ENCODE peak calls at places on chromosomes 12 and 14, in nine cellular contexts. A, Q, F, R, X, G, T, H and E are unnamed samples.

GRCh38 chr12:58496411-58496810 is 423.9 kb downstream of the LRIG3 start:
- DNase-seq in A (no peak), Q (no peak), F (no peak), R (no peak), X (no peak), G (no peak), T (no peak), H (no peak), E (no peak)

GRCh38 chr14:105092124-105092911 is 27.1 kb upstream of the GPR132 start:
- DNase-seq in A (no peak), Q (no peak), F (peak; percentile 19), R (no peak), X (no peak), G (no peak), T (no peak), H (no peak), E (no peak)

GRCh38 chr14:68312884-68313725 is 479.8 kb downstream of the ZFP36L1 start:
- DNase-seq in A (no peak), Q (no peak), F (no peak), R (no peak), X (no peak), G (no peak), T (no peak), H (no peak), E (no peak)

GRCh38 chr12:102955926-102956737 is 1.3 kb upstream of the ASCL1 start:
- DNase-seq in A (no peak), Q (no peak), F (no peak), R (no peak), X (peak; percentile 61), G (no peak), T (no peak), H (peak; percentile 41), E (peak; percentile 33)

GRCh38 chr12:51827925-51828818 is 20.3 kb downstream of the FIGNL2 start:
- DNase-seq in A (no peak), Q (no peak), F (no peak), R (peak; percentile 45), X (no peak), G (no peak), T (no peak), H (no peak), E (no peak)

GRCh38 chr12:83823386-83824045 is 1089.1 kb downstream of the SLC6A15 start:
- DNase-seq in A (peak; percentile 1), Q (no peak), F (peak; percentile 31), R (peak; percentile 2), X (no peak), G (no peak), T (no peak), H (no peak), E (no peak)

GRCh38 chr12:108457006-108457733 is 57.9 kb upstream of the FICD start:
- DNase-seq in A (no peak), Q (no peak), F (peak; percentile 80), R (no peak), X (peak; percentile 39), G (peak; percentile 5), T (no peak), H (no peak), E (no peak)

GRCh38 chr14:57875296-57875695 is 9.4 kb upstream of the SLC35F4 start:
- DNase-seq in A (no peak), Q (no peak), F (no peak), R (no peak), X (no peak), G (no peak), T (no peak), H (no peak), E (no peak)

GRCh38 chr14:71429900-71430299 is 502.3 kb upstream of the RGS6 start:
- DNase-seq in A (no peak), Q (no peak), F (no peak), R (no peak), X (no peak), G (no peak), T (no peak), H (no peak), E (no peak)

GRCh38 chr14:78341827-78342389 is 171.7 kb downstream of the NRXN3 start:
- DNase-seq in A (no peak), Q (no peak), F (peak; percentile 43), R (no peak), X (peak; percentile 47), G (no peak), T (no peak), H (no peak), E (no peak)

GRCh38 chr12:11810160-11810559 is 160.7 kb downstream of the ETV6 start:
- DNase-seq in A (no peak), Q (no peak), F (no peak), R (no peak), X (no peak), G (no peak), T (no peak), H (no peak), E (no peak)

GRCh38 chr12:109358154-109358869 is 10.6 kb downstream of the MYO1H start:
- DNase-seq in A (no peak), Q (no peak), F (no peak), R (no peak), X (no peak), G (no peak), T (no peak), H (no peak), E (no peak)

GRCh38 chr14:76644875-76645518 is 116.3 kb upstream of the VASH1 start:
- DNase-seq in A (no peak), Q (no peak), F (peak; percentile 79), R (no peak), X (no peak), G (peak; percentile 63), T (no peak), H (no peak), E (no peak)

GRCh38 chr12:58443273-58443980 is 476.9 kb downstream of the LRIG3 start:
- DNase-seq in A (no peak), Q (no peak), F (no peak), R (no peak), X (no peak), G (no peak), T (no peak), H (no peak), E (no peak)